ENCODE peak calls at places on chromosomes 11 and 22, in seven cellular contexts. D, Z, R, H, P, N and Q are unnamed samples.
A peak's percentile ranks its signal among the peaks of the same experiment; 100 is the strongest.

GRCh38 chr11:26842458-26842841 is 120.6 kb upstream of the SLC5A12 start:
- DNase-seq in H (no peak), N (no peak), P (no peak), R (no peak), D (peak; percentile 68), Z (no peak), Q (no peak)

GRCh38 chr11:75031224-75031753 is 42.6 kb downstream of the NEU3 start:
- DNase-seq in H (no peak), Z (peak; percentile 4), N (peak; percentile 73), R (no peak), D (peak; percentile 18), P (no peak), Q (peak; percentile 10)

GRCh38 chr22:24141586-24141985 is 39.7 kb upstream of the SUSD2 start:
- DNase-seq in H (no peak), Z (no peak), D (no peak), N (peak; percentile 9), P (no peak), R (no peak), Q (no peak)

GRCh38 chr11:37087650-37088572 is 489.9 kb upstream of the RAG2 start:
- DNase-seq in N (no peak), H (no peak), D (no peak), R (peak; percentile 51), Z (no peak), P (no peak), Q (no peak)

GRCh38 chr11:57321996-57322880 is 2.5 kb downstream of the TNKS1BP1 start:
- DNase-seq in N (peak; percentile 97), Z (peak; percentile 94), H (peak; percentile 39), R (peak; percentile 88), P (peak; percentile 89), D (peak; percentile 97), Q (peak; percentile 92)

GRCh38 chr11:62579252-62579651 is 5.6 kb upstream of the EEF1G start:
- DNase-seq in H (no peak), P (no peak), Z (no peak), D (no peak), R (no peak), N (no peak), Q (no peak)

GRCh38 chr11:96817488-96817887 is 427.7 kb downstream of the JRKL start:
- DNase-seq in D (no peak), R (no peak), Z (no peak), N (peak; percentile 0), H (no peak), P (no peak), Q (no peak)

GRCh38 chr11:44804449-44805151 is 77.8 kb downstream of the TSPAN18 start:
- DNase-seq in N (no peak), P (no peak), Z (no peak), D (no peak), H (no peak), R (no peak), Q (no peak)

GRCh38 chr22:24166811-24167210 is 14.5 kb upstream of the SUSD2 start:
- DNase-seq in N (no peak), D (no peak), R (no peak), H (no peak), Z (no peak), P (no peak), Q (no peak)

GRCh38 chr11:11672101-11672500 is 50.3 kb upstream of the GALNT18 start:
- DNase-seq in R (no peak), N (no peak), P (no peak), D (no peak), H (no peak), Z (no peak), Q (no peak)

GRCh38 chr22:48037618-48038017 is 1275.2 kb downstream of the TBC1D22A start:
- DNase-seq in H (no peak), D (no peak), Z (no peak), N (no peak), R (no peak), P (no peak), Q (no peak)

GRCh38 chr11:62678433-62678769 is 472 bp downstream of the UBXN1 start:
- DNase-seq in Z (no peak), N (no peak), D (no peak), H (no peak), R (no peak), P (no peak), Q (no peak)

GRCh38 chr11:76767659-76768058 is 15.5 kb upstream of the TSKU start:
- DNase-seq in R (no peak), Z (no peak), N (no peak), P (no peak), H (no peak), D (no peak), Q (no peak)

GRCh38 chr11:65399845-65400244 is 13.4 kb downstream of the FRMD8 start:
- DNase-seq in Z (no peak), H (no peak), N (no peak), D (no peak), R (no peak), P (no peak), Q (no peak)

GRCh38 chr11:113119074-113119473 is 157.9 kb downstream of the NCAM1 start:
- DNase-seq in Z (peak; percentile 5), D (no peak), N (peak; percentile 10), H (no peak), P (no peak), R (no peak), Q (no peak)

GRCh38 chr11:3986301-3986700 is 108.3 kb upstream of the RRM1 start:
- DNase-seq in H (no peak), N (no peak), P (no peak), Z (no peak), R (no peak), D (no peak), Q (no peak)

GRCh38 chr11:31582697-31583096 is 73.1 kb downstream of the ELP4 start:
- DNase-seq in P (no peak), H (no peak), R (no peak), N (no peak), Z (no peak), D (no peak), Q (no peak)

GRCh38 chr22:35568751-35569725 is 28.4 kb downstream of the RASD2 start:
- DNase-seq in Z (no peak), R (no peak), D (no peak), P (no peak), H (no peak), N (peak; percentile 54), Q (peak; percentile 14)

GRCh38 chr11:1153951-1154487 is 3.7 kb upstream of the MUC5AC start:
- DNase-seq in R (no peak), N (peak; percentile 92), Z (peak; percentile 90), H (no peak), P (no peak), D (peak; percentile 84), Q (peak; percentile 74)

GRCh38 chr11:72226701-72227100 is 2.1 kb downstream of the INPPL1 start:
- DNase-seq in H (peak; percentile 78), N (no peak), D (no peak), Z (no peak), R (no peak), P (no peak), Q (no peak)

GRCh38 chr22:46045459-46046298 is 68.7 kb upstream of the WNT7B start:
- DNase-seq in Z (no peak), H (no peak), N (no peak), D (no peak), R (no peak), P (peak; percentile 47), Q (no peak)

GRCh38 chr22:19889951-19890350 is 35.3 kb upstream of the GNB1L start:
- DNase-seq in R (no peak), D (no peak), N (no peak), P (no peak), Z (no peak), H (no peak), Q (no peak)

GRCh38 chr22:27749597-27750225 is 51.8 kb downstream of the MN1 start:
- DNase-seq in P (no peak), H (no peak), D (no peak), N (peak; percentile 43), R (peak; percentile 37), Z (no peak), Q (no peak)